ENCODE peak calls at places on chromosome 10, in four cellular contexts. One of them, this sample, is unnamed.
A peak's percentile ranks its signal among the peaks of the same experiment; 100 is the strongest.

GRCh38 chr10:78552261-78552811 is 516.4 kb upstream of the ZMIZ1 start:
- DNase-seq in pancreas: no peak
- DNase-seq in WTC11: no peak
- DNase-seq in Peyer's patch: no peak
- DNase-seq in this sample: no peak

GRCh38 chr10:121804460-121804859 is 123.4 kb downstream of the ATE1 start:
- DNase-seq in Peyer's patch: no peak
- DNase-seq in pancreas: no peak
- DNase-seq in WTC11: no peak
- DNase-seq in this sample: no peak

GRCh38 chr10:57743711-57744110 is 524.0 kb downstream of the IPMK start:
- DNase-seq in pancreas: no peak
- DNase-seq in WTC11: no peak
- DNase-seq in Peyer's patch: no peak
- DNase-seq in this sample: no peak

GRCh38 chr10:114925675-114926204 is 12.3 kb upstream of the TRUB1 start:
- DNase-seq in Peyer's patch: no peak
- DNase-seq in WTC11: no peak
- DNase-seq in pancreas: peak; percentile 57
- DNase-seq in this sample: no peak

GRCh38 chr10:70963271-70963670 is 74.9 kb upstream of the PCBD1 start:
- DNase-seq in pancreas: no peak
- DNase-seq in WTC11: no peak
- DNase-seq in Peyer's patch: no peak
- DNase-seq in this sample: no peak

GRCh38 chr10:3624367-3624766 is 160.6 kb downstream of the KLF6 start:
- DNase-seq in pancreas: no peak
- DNase-seq in Peyer's patch: no peak
- DNase-seq in WTC11: no peak
- DNase-seq in this sample: no peak

GRCh38 chr10:8511026-8511425 is 456.5 kb downstream of the GATA3 start:
- DNase-seq in pancreas: no peak
- DNase-seq in Peyer's patch: no peak
- DNase-seq in WTC11: no peak
- DNase-seq in this sample: peak; percentile 18

GRCh38 chr10:126480648-126481047 is 92.4 kb upstream of the ADAM12 start:
- DNase-seq in Peyer's patch: no peak
- DNase-seq in pancreas: no peak
- DNase-seq in WTC11: no peak
- DNase-seq in this sample: no peak

GRCh38 chr10:83965473-83965872 is 173.8 kb upstream of the GHITM start:
- DNase-seq in Peyer's patch: no peak
- DNase-seq in WTC11: peak; percentile 36
- DNase-seq in pancreas: no peak
- DNase-seq in this sample: peak; percentile 58

GRCh38 chr10:5480162-5480931 is 19.0 kb downstream of the CALML5 start:
- DNase-seq in WTC11: no peak
- DNase-seq in Peyer's patch: no peak
- DNase-seq in pancreas: no peak
- DNase-seq in this sample: no peak

GRCh38 chr10:26540601-26541000 is 102.5 kb downstream of the APBB1IP start:
- DNase-seq in Peyer's patch: peak; percentile 34
- DNase-seq in pancreas: no peak
- DNase-seq in WTC11: no peak
- DNase-seq in this sample: peak; percentile 78

GRCh38 chr10:30662809-30663208 is 33.3 kb upstream of the LYZL2 start:
- DNase-seq in Peyer's patch: no peak
- DNase-seq in pancreas: no peak
- DNase-seq in WTC11: no peak
- DNase-seq in this sample: no peak

GRCh38 chr10:90621577-90621976 is 236.3 kb downstream of the HTR7 start:
- DNase-seq in WTC11: peak; percentile 59
- DNase-seq in pancreas: no peak
- DNase-seq in Peyer's patch: no peak
- DNase-seq in this sample: peak; percentile 61

GRCh38 chr10:117545141-117546019 is 2.8 kb downstream of the EMX2 start:
- DNase-seq in WTC11: peak; percentile 50
- DNase-seq in pancreas: no peak
- DNase-seq in Peyer's patch: no peak
- DNase-seq in this sample: peak; percentile 65

GRCh38 chr10:74071151-74071550 is 73.2 kb downstream of the VCL start:
- DNase-seq in Peyer's patch: no peak
- DNase-seq in WTC11: no peak
- DNase-seq in pancreas: no peak
- DNase-seq in this sample: no peak

GRCh38 chr10:28327494-28327886 is 24.6 kb upstream of the MPP7 start:
- DNase-seq in pancreas: no peak
- DNase-seq in Peyer's patch: no peak
- DNase-seq in WTC11: no peak
- DNase-seq in this sample: no peak

GRCh38 chr10:79298403-79299244 is 48.6 kb upstream of the PPIF start:
- DNase-seq in WTC11: no peak
- DNase-seq in Peyer's patch: no peak
- DNase-seq in pancreas: no peak
- DNase-seq in this sample: no peak

GRCh38 chr10:100980327-100981110 is 6.8 kb downstream of the MRPL43 start:
- DNase-seq in pancreas: peak; percentile 6
- DNase-seq in Peyer's patch: peak; percentile 6
- DNase-seq in WTC11: no peak
- DNase-seq in this sample: no peak

GRCh38 chr10:101260764-101261341 is 31.6 kb upstream of the LBX1 start:
- DNase-seq in Peyer's patch: no peak
- DNase-seq in pancreas: no peak
- DNase-seq in WTC11: peak; percentile 64
- DNase-seq in this sample: peak; percentile 84

GRCh38 chr10:12592967-12593366 is 243.6 kb downstream of the CAMK1D start:
- DNase-seq in pancreas: no peak
- DNase-seq in Peyer's patch: no peak
- DNase-seq in WTC11: no peak
- DNase-seq in this sample: no peak

GRCh38 chr10:119211625-119212441 is 4.5 kb downstream of the GRK5 start:
- DNase-seq in pancreas: no peak
- DNase-seq in WTC11: no peak
- DNase-seq in Peyer's patch: no peak
- DNase-seq in this sample: peak; percentile 51

GRCh38 chr10:107553470-107553869 is 389.0 kb upstream of the SORCS1 start:
- DNase-seq in Peyer's patch: no peak
- DNase-seq in pancreas: no peak
- DNase-seq in WTC11: no peak
- DNase-seq in this sample: no peak

GRCh38 chr10:87585565-87586514 is 73.8 kb upstream of the PAPSS2 start:
- DNase-seq in Peyer's patch: no peak
- DNase-seq in pancreas: peak; percentile 52
- DNase-seq in WTC11: no peak
- DNase-seq in this sample: no peak

GRCh38 chr10:26451903-26452302 is 13.8 kb downstream of the APBB1IP start:
- DNase-seq in pancreas: no peak
- DNase-seq in Peyer's patch: no peak
- DNase-seq in WTC11: no peak
- DNase-seq in this sample: no peak

GRCh38 chr10:11902646-11903045 is 79.5 kb downstream of the PROSER2 start:
- DNase-seq in pancreas: no peak
- DNase-seq in Peyer's patch: no peak
- DNase-seq in WTC11: no peak
- DNase-seq in this sample: no peak

GRCh38 chr10:63489838-63490237 is 24.1 kb upstream of the JMJD1C start:
- DNase-seq in Peyer's patch: no peak
- DNase-seq in WTC11: no peak
- DNase-seq in pancreas: no peak
- DNase-seq in this sample: no peak

GRCh38 chr10:90227259-90227658 is 525.9 kb downstream of the KIF20B start:
- DNase-seq in WTC11: no peak
- DNase-seq in pancreas: no peak
- DNase-seq in Peyer's patch: no peak
- DNase-seq in this sample: no peak

GRCh38 chr10:57919864-57920263 is 347.8 kb downstream of the IPMK start:
- DNase-seq in Peyer's patch: no peak
- DNase-seq in WTC11: no peak
- DNase-seq in pancreas: no peak
- DNase-seq in this sample: no peak

GRCh38 chr10:111811515-111811914 is 372.1 kb downstream of the GPAM start:
- DNase-seq in Peyer's patch: no peak
- DNase-seq in WTC11: no peak
- DNase-seq in pancreas: no peak
- DNase-seq in this sample: no peak

GRCh38 chr10:68792115-68792514 is 35.2 kb upstream of the STOX1 start:
- DNase-seq in Peyer's patch: no peak
- DNase-seq in pancreas: no peak
- DNase-seq in WTC11: no peak
- DNase-seq in this sample: no peak
- TF ChIP-seq CTCF in Peyer's patch: no peak
- TF ChIP-seq CTCF in pancreas: no peak
- TF ChIP-seq CTCF in WTC11: no peak
- TF ChIP-seq CTCF in this sample: peak; percentile 41

GRCh38 chr10:113177936-113178335 is 227.9 kb downstream of the TCF7L2 start:
- DNase-seq in Peyer's patch: no peak
- DNase-seq in pancreas: no peak
- DNase-seq in WTC11: no peak
- DNase-seq in this sample: no peak

GRCh38 chr10:113180401-113181154 is 230.5 kb downstream of the TCF7L2 start:
- DNase-seq in pancreas: no peak
- DNase-seq in Peyer's patch: no peak
- DNase-seq in WTC11: no peak
- DNase-seq in this sample: no peak

GRCh38 chr10:113179270-113179669 is 229.2 kb downstream of the TCF7L2 start:
- DNase-seq in Peyer's patch: no peak
- DNase-seq in WTC11: no peak
- DNase-seq in pancreas: no peak
- DNase-seq in this sample: no peak

GRCh38 chr10:113178771-113179170 is 228.7 kb downstream of the TCF7L2 start:
- DNase-seq in pancreas: no peak
- DNase-seq in WTC11: no peak
- DNase-seq in Peyer's patch: no peak
- DNase-seq in this sample: no peak

GRCh38 chr10:113179966-113180365 is 229.9 kb downstream of the TCF7L2 start:
- DNase-seq in Peyer's patch: no peak
- DNase-seq in pancreas: no peak
- DNase-seq in WTC11: no peak
- DNase-seq in this sample: no peak
- TF ChIP-seq CTCF in Peyer's patch: no peak
- TF ChIP-seq CTCF in pancreas: no peak
- TF ChIP-seq CTCF in WTC11: no peak
- TF ChIP-seq CTCF in this sample: no peak

GRCh38 chr10:106401967-106402366 is 762.5 kb downstream of the SORCS1 start:
- DNase-seq in Peyer's patch: no peak
- DNase-seq in WTC11: no peak
- DNase-seq in pancreas: no peak
- DNase-seq in this sample: no peak

GRCh38 chr10:106402455-106402854 is 762.1 kb downstream of the SORCS1 start:
- DNase-seq in pancreas: no peak
- DNase-seq in WTC11: no peak
- DNase-seq in Peyer's patch: no peak
- DNase-seq in this sample: no peak

GRCh38 chr10:106396192-106396591 is 768.3 kb downstream of the SORCS1 start:
- DNase-seq in WTC11: no peak
- DNase-seq in pancreas: no peak
- DNase-seq in Peyer's patch: no peak
- DNase-seq in this sample: no peak

GRCh38 chr10:106399112-106399511 is 765.4 kb downstream of the SORCS1 start:
- DNase-seq in pancreas: no peak
- DNase-seq in Peyer's patch: no peak
- DNase-seq in WTC11: no peak
- DNase-seq in this sample: peak; percentile 9

DNA sequence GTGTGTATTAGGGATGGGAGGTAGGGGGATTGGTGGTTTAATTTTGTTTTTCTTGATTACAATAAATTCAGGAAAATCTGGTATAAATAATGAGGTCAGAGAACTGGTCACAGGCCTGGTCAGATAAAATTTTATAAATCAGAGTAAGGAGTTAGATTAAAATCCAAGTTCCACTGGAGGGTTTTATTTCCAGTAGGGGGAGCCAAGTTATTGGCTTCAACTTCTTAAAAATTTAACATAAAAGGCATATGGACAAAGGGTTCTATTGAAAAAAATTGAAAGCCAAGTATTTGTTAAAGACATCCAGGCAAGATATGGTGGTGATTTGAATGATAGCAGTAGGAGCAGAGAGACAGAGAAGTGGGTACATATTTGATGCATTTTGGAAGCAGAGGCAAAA is 763.3 kb downstream of the SORCS1 start:
- DNase-seq in WTC11: no peak
- DNase-seq in pancreas: no peak
- DNase-seq in Peyer's patch: no peak
- DNase-seq in this sample: no peak
- TF ChIP-seq CTCF in WTC11: peak; percentile 17
- TF ChIP-seq CTCF in pancreas: no peak
- TF ChIP-seq CTCF in Peyer's patch: no peak
- TF ChIP-seq CTCF in this sample: peak; percentile 47

DNA sequence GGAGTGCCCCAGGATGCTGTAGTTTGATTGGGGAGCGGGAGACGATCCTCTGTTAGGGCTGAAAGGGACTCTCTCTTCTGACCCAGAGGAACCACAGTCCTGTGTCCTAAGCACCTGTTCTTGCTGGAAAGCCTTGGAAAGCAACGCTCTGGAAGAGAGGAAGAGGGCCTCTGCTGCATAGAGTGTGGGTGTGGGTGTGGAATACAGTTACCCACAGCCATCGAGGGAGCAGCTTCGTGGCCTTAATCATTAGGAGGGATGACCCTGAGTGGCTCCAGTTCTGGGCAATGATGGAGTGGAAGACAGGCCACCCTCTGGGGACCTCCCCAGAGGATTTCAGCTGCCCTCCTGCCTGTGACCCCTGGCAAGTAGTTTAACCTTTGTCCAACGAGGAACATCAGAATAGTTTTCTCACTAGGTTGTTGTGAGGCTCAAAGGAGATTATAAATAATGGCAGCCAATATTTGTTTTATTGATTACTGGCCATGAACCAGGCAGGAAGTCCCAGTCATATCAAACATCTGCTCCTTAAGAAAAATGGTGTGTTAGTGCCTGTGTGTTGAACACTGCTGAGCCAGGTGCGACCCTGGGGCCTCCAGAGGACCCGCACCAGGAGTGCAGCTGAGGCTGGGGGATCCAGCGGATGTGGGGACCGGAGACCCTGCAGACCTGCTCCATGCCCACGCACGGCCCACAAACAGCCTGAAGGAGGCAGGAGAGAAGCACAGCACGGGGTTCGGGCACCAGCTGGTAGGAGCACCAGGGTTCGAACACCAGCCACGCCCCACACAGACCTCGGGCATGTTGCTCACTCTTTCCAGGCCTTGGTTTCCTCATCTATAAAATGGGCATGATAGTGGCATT is 35.6 kb downstream of the FAM241B start:
- DNase-seq in WTC11: no peak
- DNase-seq in Peyer's patch: no peak
- DNase-seq in pancreas: peak; percentile 28
- DNase-seq in this sample: no peak
- TF ChIP-seq CTCF in WTC11: no peak
- TF ChIP-seq CTCF in Peyer's patch: no peak
- TF ChIP-seq CTCF in pancreas: no peak
- TF ChIP-seq CTCF in this sample: no peak

This sample was measured in neural progenitor cell.